ENCODE peak calls at places on chromosomes 5 and 9, in ten cellular contexts. U is BE2C; F is HCT116; P is mammary epithelial cell; V is IMR-90; T is mucosa of descending colon; R is spleen; K is naive thymus-derived CD4-positive, alpha-beta T cell; D is DND-41; G is ovary. Y is an unnamed sample.
A peak's percentile ranks its signal among the peaks of the same experiment; 100 is the strongest.

GRCh38 chr5:142614054-142614453 is 71.8 kb downstream of the FGF1 start:
- DNase-seq in U (no peak), F (no peak), P (peak; percentile 56), V (no peak), T (no peak), R (no peak), K (no peak), D (no peak), G (no peak), Y (no peak)

GRCh38 chr9:84851935-84852585 is 182.5 kb downstream of the NTRK2 start:
- DNase-seq in U (no peak), F (peak; percentile 68), P (peak; percentile 96), V (peak; percentile 11), T (no peak), R (no peak), K (no peak), D (no peak), G (no peak), Y (no peak)

GRCh38 chr5:79487251-79487650 is 26.7 kb downstream of the HOMER1 start:
- DNase-seq in U (no peak), F (no peak), P (no peak), V (no peak), T (no peak), R (no peak), K (no peak), D (no peak), G (no peak), Y (no peak)

GRCh38 chr5:148962200-148962550 is 100.7 kb downstream of the SH3TC2 start:
- DNase-seq in U (no peak), F (no peak), P (no peak), V (peak; percentile 23), T (no peak), R (no peak), K (no peak), D (no peak), G (no peak), Y (no peak)

GRCh38 chr9:38025166-38025565 is 43.9 kb downstream of the SHB start:
- DNase-seq in U (no peak), F (no peak), P (no peak), V (no peak), T (no peak), R (no peak), K (no peak), D (no peak), G (no peak), Y (no peak)

GRCh38 chr5:97408331-97408730 is 225.3 kb upstream of the RIOK2 start:
- DNase-seq in U (no peak), F (no peak), P (no peak), V (no peak), T (no peak), R (peak; percentile 55), K (no peak), D (no peak), G (no peak), Y (no peak)

GRCh38 chr5:41157272-41157671 is 56.1 kb downstream of the C6 start:
- DNase-seq in U (no peak), F (no peak), P (no peak), V (peak; percentile 54), T (no peak), R (no peak), K (no peak), D (no peak), G (no peak), Y (no peak)

GRCh38 chr9:79572891-79573696 is 1.3 kb downstream of the TLE4 start:
- DNase-seq in U (peak; percentile 38), F (no peak), P (peak; percentile 43), V (no peak), T (peak; percentile 61), R (peak; percentile 95), K (peak; percentile 69), D (peak; percentile 64), G (peak; percentile 71), Y (peak; percentile 75)

GRCh38 chr9:136978073-136978864 is 965 bp downstream of the PTGDS start:
- DNase-seq in U (peak; percentile 88), F (no peak), P (no peak), V (peak; percentile 25), T (peak; percentile 66), R (peak; percentile 87), K (peak; percentile 73), D (no peak), G (peak; percentile 66), Y (peak; percentile 68)

GRCh38 chr9:4855861-4856260 is 63.1 kb downstream of the RCL1 start:
- DNase-seq in U (peak; percentile 37), F (no peak), P (peak; percentile 25), V (peak; percentile 78), T (peak; percentile 6), R (no peak), K (no peak), D (no peak), G (no peak), Y (no peak)

GRCh38 chr5:103293719-103294118 is 35.2 kb downstream of the MACIR start:
- DNase-seq in U (no peak), F (no peak), P (no peak), V (no peak), T (no peak), R (no peak), K (no peak), D (no peak), G (no peak), Y (no peak)

GRCh38 chr9:19976226-19976625 is 187.4 kb upstream of the SLC24A2 start:
- DNase-seq in U (no peak), F (no peak), P (peak; percentile 70), V (no peak), T (no peak), R (no peak), K (peak; percentile 20), D (peak; percentile 35), G (no peak), Y (no peak)

GRCh38 chr5:1414311-1415058 is 30.8 kb downstream of the SLC6A3 start:
- DNase-seq in U (no peak), F (no peak), P (no peak), V (no peak), T (no peak), R (peak; percentile 60), K (no peak), D (no peak), G (no peak), Y (no peak)

GRCh38 chr5:150491876-150492275 is 16.1 kb upstream of the NDST1 start:
- DNase-seq in U (no peak), F (no peak), P (no peak), V (no peak), T (no peak), R (no peak), K (no peak), D (no peak), G (no peak), Y (no peak)
- H3K4me1 ChIP-seq in U (peaks cover 11% of the 10 kb centered on the region), F (peaks cover 21% of the 10 kb centered on the region), P (peaks cover 74% of the 10 kb centered on the region), V (peaks cover 56% of the 10 kb centered on the region), T (peaks cover 26% of the 10 kb centered on the region), R (peaks cover 95% of the 10 kb centered on the region), K (peaks cover 2% of the 10 kb centered on the region), D (no peaks in the 10 kb centered on the region), G (peaks cover 39% of the 10 kb centered on the region), Y (peaks cover 8% of the 10 kb centered on the region)

GRCh38 chr9:105262497-105262896 is 18.0 kb downstream of the SLC44A1 start:
- DNase-seq in U (no peak), F (no peak), P (no peak), V (no peak), T (no peak), R (no peak), K (no peak), D (no peak), G (no peak), Y (no peak)

GRCh38 chr9:105257767-105258166 is 13.3 kb downstream of the SLC44A1 start:
- DNase-seq in U (no peak), F (no peak), P (no peak), V (no peak), T (peak; percentile 48), R (no peak), K (no peak), D (no peak), G (no peak), Y (no peak)

GRCh38 chr9:105258225-105258737 is 13.8 kb downstream of the SLC44A1 start:
- DNase-seq in U (no peak), F (no peak), P (no peak), V (no peak), T (peak; percentile 69), R (no peak), K (no peak), D (no peak), G (no peak), Y (no peak)

GRCh38 chr9:105259731-105260612 is 15.5 kb downstream of the SLC44A1 start:
- DNase-seq in U (no peak), F (no peak), P (no peak), V (no peak), T (no peak), R (no peak), K (no peak), D (no peak), G (no peak), Y (no peak)

GRCh38 chr9:105259274-105259673 is 14.8 kb downstream of the SLC44A1 start:
- DNase-seq in U (no peak), F (no peak), P (no peak), V (no peak), T (no peak), R (no peak), K (no peak), D (no peak), G (no peak), Y (no peak)
- H3K4me1 ChIP-seq in U (no peaks in the 10 kb centered on the region), F (no peaks in the 10 kb centered on the region), P (peaks cover 4% of the 10 kb centered on the region), V (peaks cover 8% of the 10 kb centered on the region), T (peaks cover 39% of the 10 kb centered on the region), R (peaks cover 46% of the 10 kb centered on the region), K (no peaks in the 10 kb centered on the region), D (peaks cover 38% of the 10 kb centered on the region), G (peaks cover 12% of the 10 kb centered on the region), Y (no peaks in the 10 kb centered on the region)

GRCh38 chr5:107419498-107419897 is 251.2 kb downstream of the EFNA5 start:
- DNase-seq in U (no peak), F (no peak), P (no peak), V (no peak), T (no peak), R (no peak), K (no peak), D (no peak), G (no peak), Y (no peak)

GRCh38 chr5:107418902-107419301 is 251.8 kb downstream of the EFNA5 start:
- DNase-seq in U (no peak), F (no peak), P (no peak), V (no peak), T (no peak), R (no peak), K (no peak), D (no peak), G (no peak), Y (no peak)

GRCh38 chr5:107414802-107415201 is 255.9 kb downstream of the EFNA5 start:
- DNase-seq in U (no peak), F (no peak), P (no peak), V (no peak), T (no peak), R (no peak), K (no peak), D (no peak), G (no peak), Y (no peak)

GRCh38 chr5:107415762-107416161 is 255.0 kb downstream of the EFNA5 start:
- DNase-seq in U (no peak), F (no peak), P (no peak), V (no peak), T (no peak), R (no peak), K (no peak), D (no peak), G (no peak), Y (no peak)

GRCh38 chr5:107418071-107418470 is 252.7 kb downstream of the EFNA5 start:
- DNase-seq in U (no peak), F (no peak), P (no peak), V (no peak), T (no peak), R (no peak), K (no peak), D (no peak), G (no peak), Y (no peak)
- H3K4me1 ChIP-seq in U (peaks cover 26% of the 10 kb centered on the region), F (no peaks in the 10 kb centered on the region), P (peaks cover 4% of the 10 kb centered on the region), V (peaks cover 6% of the 10 kb centered on the region), T (no peaks in the 10 kb centered on the region), R (no peaks in the 10 kb centered on the region), K (no peaks in the 10 kb centered on the region), D (no peaks in the 10 kb centered on the region), G (no peaks in the 10 kb centered on the region), Y (no peaks in the 10 kb centered on the region)

GRCh38 chr5:68265822-68266395 is 50.4 kb downstream of the PIK3R1 start:
- DNase-seq in U (no peak), F (no peak), P (no peak), V (peak; percentile 23), T (no peak), R (no peak), K (no peak), D (no peak), G (no peak), Y (no peak)
- H3K4me1 ChIP-seq in U (peaks cover 10% of the 10 kb centered on the region), F (no peaks in the 10 kb centered on the region), P (peaks cover 54% of the 10 kb centered on the region), V (peaks cover 19% of the 10 kb centered on the region), T (peaks cover 46% of the 10 kb centered on the region), R (peaks cover 92% of the 10 kb centered on the region), K (peaks cover 79% of the 10 kb centered on the region), D (peaks cover 82% of the 10 kb centered on the region), G (peaks cover 20% of the 10 kb centered on the region), Y (peaks cover 10% of the 10 kb centered on the region)

Y was measured in Peyer's patch.